ENCODE peak calls at places on chromosomes 13 and 19, in ten cellular contexts. One of them, this sample, is unnamed.

GRCh38 chr13:97432232-97432916 is 1.6 kb upstream of the RAP2A start:
- DNase-seq in substantia nigra: no peak
- DNase-seq in naive B cell: no peak
- DNase-seq in breast epithelium: no peak
- DNase-seq in Kasumi-1: no peak
- DNase-seq in GM12865: peak
- DNase-seq in T-helper 2 cell: no peak
- DNase-seq in memory B cell: no peak
- DNase-seq in AG08395: peak
- DNase-seq in NCI-H774: no peak
- DNase-seq in this sample: no peak

GRCh38 chr13:21071015-21071414 is 9.6 kb upstream of the LATS2 start:
- DNase-seq in substantia nigra: no peak
- DNase-seq in naive B cell: no peak
- DNase-seq in breast epithelium: no peak
- DNase-seq in Kasumi-1: no peak
- DNase-seq in GM12865: no peak
- DNase-seq in T-helper 2 cell: no peak
- DNase-seq in memory B cell: no peak
- DNase-seq in AG08395: no peak
- DNase-seq in NCI-H774: no peak
- DNase-seq in this sample: no peak

GRCh38 chr19:16185925-16186234 is 670 bp downstream of the FAM32A start:
- DNase-seq in substantia nigra: no peak
- DNase-seq in naive B cell: peak
- DNase-seq in breast epithelium: no peak
- DNase-seq in Kasumi-1: peak
- DNase-seq in GM12865: no peak
- DNase-seq in T-helper 2 cell: no peak
- DNase-seq in memory B cell: peak
- DNase-seq in AG08395: peak
- DNase-seq in NCI-H774: no peak
- DNase-seq in this sample: no peak

GRCh38 chr19:44960906-44961734 is 5.9 kb downstream of the CLPTM1 start:
- DNase-seq in substantia nigra: no peak
- DNase-seq in naive B cell: peak
- DNase-seq in breast epithelium: no peak
- DNase-seq in Kasumi-1: no peak
- DNase-seq in GM12865: peak
- DNase-seq in T-helper 2 cell: no peak
- DNase-seq in memory B cell: peak
- DNase-seq in AG08395: no peak
- DNase-seq in NCI-H774: no peak
- DNase-seq in this sample: no peak

GRCh38 chr19:5147971-5148793 is 179.3 kb downstream of the KDM4B start:
- DNase-seq in substantia nigra: peak
- DNase-seq in naive B cell: no peak
- DNase-seq in breast epithelium: no peak
- DNase-seq in Kasumi-1: no peak
- DNase-seq in GM12865: peak
- DNase-seq in T-helper 2 cell: no peak
- DNase-seq in memory B cell: no peak
- DNase-seq in AG08395: peak
- DNase-seq in NCI-H774: no peak
- DNase-seq in this sample: no peak

GRCh38 chr19:2231621-2232221 is 4.4 kb downstream of the PLEKHJ1 start:
- DNase-seq in substantia nigra: no peak
- DNase-seq in naive B cell: no peak
- DNase-seq in breast epithelium: no peak
- DNase-seq in Kasumi-1: peak
- DNase-seq in GM12865: peak
- DNase-seq in T-helper 2 cell: no peak
- DNase-seq in memory B cell: no peak
- DNase-seq in AG08395: no peak
- DNase-seq in NCI-H774: no peak
- DNase-seq in this sample: no peak

GRCh38 chr19:48560095-48560530 is 8.1 kb downstream of the SULT2B1 start:
- DNase-seq in substantia nigra: no peak
- DNase-seq in naive B cell: no peak
- DNase-seq in breast epithelium: no peak
- DNase-seq in Kasumi-1: no peak
- DNase-seq in GM12865: peak
- DNase-seq in T-helper 2 cell: no peak
- DNase-seq in memory B cell: no peak
- DNase-seq in AG08395: no peak
- DNase-seq in NCI-H774: no peak
- DNase-seq in this sample: no peak

GRCh38 chr13:51148952-51149573 is 38.0 kb upstream of the C13orf42 start:
- DNase-seq in substantia nigra: peak
- DNase-seq in naive B cell: no peak
- DNase-seq in breast epithelium: no peak
- DNase-seq in Kasumi-1: peak
- DNase-seq in GM12865: peak
- DNase-seq in T-helper 2 cell: no peak
- DNase-seq in memory B cell: no peak
- DNase-seq in AG08395: peak
- DNase-seq in NCI-H774: no peak
- DNase-seq in this sample: peak

GRCh38 chr13:25462301-25463125 is 90.7 kb downstream of the ATP8A2 start:
- DNase-seq in substantia nigra: no peak
- DNase-seq in naive B cell: no peak
- DNase-seq in breast epithelium: no peak
- DNase-seq in Kasumi-1: no peak
- DNase-seq in GM12865: no peak
- DNase-seq in T-helper 2 cell: no peak
- DNase-seq in memory B cell: no peak
- DNase-seq in AG08395: no peak
- DNase-seq in NCI-H774: no peak
- DNase-seq in this sample: no peak

GRCh38 chr19:57867868-57868492 is 18.3 kb downstream of the ZNF587 start:
- DNase-seq in substantia nigra: no peak
- DNase-seq in naive B cell: no peak
- DNase-seq in breast epithelium: no peak
- DNase-seq in Kasumi-1: no peak
- DNase-seq in GM12865: no peak
- DNase-seq in T-helper 2 cell: no peak
- DNase-seq in memory B cell: no peak
- DNase-seq in AG08395: no peak
- DNase-seq in NCI-H774: no peak
- DNase-seq in this sample: no peak

GRCh38 chr19:2132731-2133490 is 18.5 kb downstream of the AP3D1 start:
- DNase-seq in substantia nigra: no peak
- DNase-seq in naive B cell: no peak
- DNase-seq in breast epithelium: no peak
- DNase-seq in Kasumi-1: no peak
- DNase-seq in GM12865: no peak
- DNase-seq in T-helper 2 cell: no peak
- DNase-seq in memory B cell: no peak
- DNase-seq in AG08395: no peak
- DNase-seq in NCI-H774: no peak
- DNase-seq in this sample: no peak

GRCh38 chr19:16223746-16224145 is 26.0 kb downstream of the AP1M1 start:
- DNase-seq in substantia nigra: no peak
- DNase-seq in naive B cell: no peak
- DNase-seq in breast epithelium: no peak
- DNase-seq in Kasumi-1: no peak
- DNase-seq in GM12865: no peak
- DNase-seq in T-helper 2 cell: no peak
- DNase-seq in memory B cell: no peak
- DNase-seq in AG08395: no peak
- DNase-seq in NCI-H774: no peak
- DNase-seq in this sample: no peak

GRCh38 chr13:91647361-91647970 is 249.0 kb downstream of the GPC5 start:
- DNase-seq in substantia nigra: no peak
- DNase-seq in naive B cell: no peak
- DNase-seq in breast epithelium: no peak
- DNase-seq in Kasumi-1: no peak
- DNase-seq in GM12865: peak
- DNase-seq in T-helper 2 cell: no peak
- DNase-seq in memory B cell: no peak
- DNase-seq in AG08395: no peak
- DNase-seq in NCI-H774: no peak
- DNase-seq in this sample: peak

GRCh38 chr19:40553885-40554857 is 22.5 kb upstream of the SHKBP1 start:
- DNase-seq in substantia nigra: no peak
- DNase-seq in naive B cell: no peak
- DNase-seq in breast epithelium: no peak
- DNase-seq in Kasumi-1: no peak
- DNase-seq in GM12865: no peak
- DNase-seq in T-helper 2 cell: no peak
- DNase-seq in memory B cell: no peak
- DNase-seq in AG08395: no peak
- DNase-seq in NCI-H774: no peak
- DNase-seq in this sample: no peak

GRCh38 chr13:79402074-79402635 is 3.9 kb downstream of the RBM26 start:
- DNase-seq in substantia nigra: no peak
- DNase-seq in naive B cell: no peak
- DNase-seq in breast epithelium: no peak
- DNase-seq in Kasumi-1: no peak
- DNase-seq in GM12865: no peak
- DNase-seq in T-helper 2 cell: no peak
- DNase-seq in memory B cell: no peak
- DNase-seq in AG08395: no peak
- DNase-seq in NCI-H774: no peak
- DNase-seq in this sample: no peak

GRCh38 chr19:47491358-47492136 is 7.5 kb upstream of the KPTN start:
- DNase-seq in substantia nigra: no peak
- DNase-seq in naive B cell: no peak
- DNase-seq in breast epithelium: no peak
- DNase-seq in Kasumi-1: no peak
- DNase-seq in GM12865: no peak
- DNase-seq in T-helper 2 cell: no peak
- DNase-seq in memory B cell: no peak
- DNase-seq in AG08395: no peak
- DNase-seq in NCI-H774: no peak
- DNase-seq in this sample: no peak

GRCh38 chr19:41707502-41707812 is 969 bp upstream of the CEACAM5 start:
- DNase-seq in substantia nigra: no peak
- DNase-seq in naive B cell: no peak
- DNase-seq in breast epithelium: no peak
- DNase-seq in Kasumi-1: no peak
- DNase-seq in GM12865: no peak
- DNase-seq in T-helper 2 cell: no peak
- DNase-seq in memory B cell: no peak
- DNase-seq in AG08395: no peak
- DNase-seq in NCI-H774: peak
- DNase-seq in this sample: no peak

GRCh38 chr19:47714339-47714738 is 1.1 kb downstream of the EHD2 start:
- DNase-seq in substantia nigra: no peak
- DNase-seq in naive B cell: no peak
- DNase-seq in breast epithelium: no peak
- DNase-seq in Kasumi-1: no peak
- DNase-seq in GM12865: no peak
- DNase-seq in T-helper 2 cell: no peak
- DNase-seq in memory B cell: no peak
- DNase-seq in AG08395: no peak
- DNase-seq in NCI-H774: no peak
- DNase-seq in this sample: no peak

GRCh38 chr13:33976965-33977364 is 159.0 kb downstream of the RFC3 start:
- DNase-seq in substantia nigra: no peak
- DNase-seq in naive B cell: no peak
- DNase-seq in breast epithelium: no peak
- DNase-seq in Kasumi-1: no peak
- DNase-seq in GM12865: no peak
- DNase-seq in T-helper 2 cell: no peak
- DNase-seq in memory B cell: no peak
- DNase-seq in AG08395: no peak
- DNase-seq in NCI-H774: no peak
- DNase-seq in this sample: no peak

GRCh38 chr13:27956576-27957300 is 12.4 kb downstream of the CDX2 start:
- DNase-seq in substantia nigra: no peak
- DNase-seq in naive B cell: no peak
- DNase-seq in breast epithelium: no peak
- DNase-seq in Kasumi-1: no peak
- DNase-seq in GM12865: no peak
- DNase-seq in T-helper 2 cell: no peak
- DNase-seq in memory B cell: no peak
- DNase-seq in AG08395: no peak
- DNase-seq in NCI-H774: no peak
- DNase-seq in this sample: no peak

GRCh38 chr19:2032296-2032941 is 16.9 kb upstream of the BTBD2 start:
- DNase-seq in substantia nigra: peak
- DNase-seq in naive B cell: peak
- DNase-seq in breast epithelium: peak
- DNase-seq in Kasumi-1: peak
- DNase-seq in GM12865: no peak
- DNase-seq in T-helper 2 cell: no peak
- DNase-seq in memory B cell: no peak
- DNase-seq in AG08395: peak
- DNase-seq in NCI-H774: peak
- DNase-seq in this sample: peak

GRCh38 chr19:38792250-38793111 is 3.5 kb downstream of the LGALS7B start:
- DNase-seq in substantia nigra: no peak
- DNase-seq in naive B cell: peak
- DNase-seq in breast epithelium: no peak
- DNase-seq in Kasumi-1: no peak
- DNase-seq in GM12865: peak
- DNase-seq in T-helper 2 cell: peak
- DNase-seq in memory B cell: peak
- DNase-seq in AG08395: no peak
- DNase-seq in NCI-H774: no peak
- DNase-seq in this sample: no peak

GRCh38 chr19:3047307-3048189 is 14.7 kb downstream of the TLE5 start:
- DNase-seq in substantia nigra: no peak
- DNase-seq in naive B cell: peak
- DNase-seq in breast epithelium: peak
- DNase-seq in Kasumi-1: peak
- DNase-seq in GM12865: peak
- DNase-seq in T-helper 2 cell: peak
- DNase-seq in memory B cell: no peak
- DNase-seq in AG08395: peak
- DNase-seq in NCI-H774: peak
- DNase-seq in this sample: peak

GRCh38 chr13:21316376-21316775 is 139.9 kb downstream of the MRPL57 start:
- DNase-seq in substantia nigra: no peak
- DNase-seq in naive B cell: no peak
- DNase-seq in breast epithelium: no peak
- DNase-seq in Kasumi-1: no peak
- DNase-seq in GM12865: no peak
- DNase-seq in T-helper 2 cell: no peak
- DNase-seq in memory B cell: no peak
- DNase-seq in AG08395: no peak
- DNase-seq in NCI-H774: no peak
- DNase-seq in this sample: no peak

GRCh38 chr19:14718522-14719113 is 28.8 kb downstream of the ZNF333 start:
- DNase-seq in substantia nigra: no peak
- DNase-seq in naive B cell: no peak
- DNase-seq in breast epithelium: no peak
- DNase-seq in Kasumi-1: no peak
- DNase-seq in GM12865: no peak
- DNase-seq in T-helper 2 cell: no peak
- DNase-seq in memory B cell: no peak
- DNase-seq in AG08395: no peak
- DNase-seq in NCI-H774: no peak
- DNase-seq in this sample: no peak

GRCh38 chr19:13723206-13723605 is 41.1 kb upstream of the MRI1 start:
- DNase-seq in substantia nigra: no peak
- DNase-seq in naive B cell: no peak
- DNase-seq in breast epithelium: no peak
- DNase-seq in Kasumi-1: no peak
- DNase-seq in GM12865: no peak
- DNase-seq in T-helper 2 cell: no peak
- DNase-seq in memory B cell: no peak
- DNase-seq in AG08395: no peak
- DNase-seq in NCI-H774: no peak
- DNase-seq in this sample: no peak

GRCh38 chr13:34620073-34620858 is 321.8 kb upstream of the NBEA start:
- DNase-seq in substantia nigra: no peak
- DNase-seq in naive B cell: no peak
- DNase-seq in breast epithelium: no peak
- DNase-seq in Kasumi-1: no peak
- DNase-seq in GM12865: no peak
- DNase-seq in T-helper 2 cell: no peak
- DNase-seq in memory B cell: no peak
- DNase-seq in AG08395: no peak
- DNase-seq in NCI-H774: no peak
- DNase-seq in this sample: no peak

This sample was measured in RWPE1.